ENCODE peak calls at places on chromosomes 11 and 22, in four cellular contexts. One of them, this sample, is unnamed.
A peak's percentile ranks its signal among the peaks of the same experiment; 100 is the strongest.

GRCh38 chr11:5611627-5612026 is 13.2 kb upstream of the TRIM34 start:
- DNase-seq in CD8-positive, alpha-beta memory T cell: no peak
- DNase-seq in GM06990: no peak
- DNase-seq in CD4-positive, alpha-beta T cell: no peak
- DNase-seq in this sample: no peak

GRCh38 chr11:129881570-129882170 is 13.7 kb downstream of the NFRKB start:
- DNase-seq in CD8-positive, alpha-beta memory T cell: no peak
- DNase-seq in GM06990: no peak
- DNase-seq in CD4-positive, alpha-beta T cell: peak; percentile 33
- DNase-seq in this sample: no peak

GRCh38 chr11:17887779-17888178 is 125.1 kb downstream of the SERGEF start:
- DNase-seq in CD8-positive, alpha-beta memory T cell: no peak
- DNase-seq in GM06990: no peak
- DNase-seq in CD4-positive, alpha-beta T cell: no peak
- DNase-seq in this sample: no peak

GRCh38 chr11:123187221-123187620 is 7.8 kb downstream of the CLMP start:
- DNase-seq in CD8-positive, alpha-beta memory T cell: no peak
- DNase-seq in GM06990: no peak
- DNase-seq in CD4-positive, alpha-beta T cell: no peak
- DNase-seq in this sample: no peak

GRCh38 chr11:12126352-12127019 is 16.1 kb downstream of the MICAL2 start:
- DNase-seq in CD8-positive, alpha-beta memory T cell: no peak
- DNase-seq in GM06990: no peak
- DNase-seq in CD4-positive, alpha-beta T cell: no peak
- DNase-seq in this sample: no peak

GRCh38 chr11:4418403-4418802 is 24.9 kb upstream of the TRIM21 start:
- DNase-seq in CD8-positive, alpha-beta memory T cell: no peak
- DNase-seq in GM06990: no peak
- DNase-seq in CD4-positive, alpha-beta T cell: no peak
- DNase-seq in this sample: no peak

GRCh38 chr11:84437129-84438123 is 1151.3 kb upstream of the CCDC90B start:
- DNase-seq in CD8-positive, alpha-beta memory T cell: no peak
- DNase-seq in GM06990: peak; percentile 11
- DNase-seq in CD4-positive, alpha-beta T cell: no peak
- DNase-seq in this sample: no peak

GRCh38 chr11:121143921-121144320 is 42.9 kb downstream of the TECTA start:
- DNase-seq in CD8-positive, alpha-beta memory T cell: no peak
- DNase-seq in GM06990: no peak
- DNase-seq in CD4-positive, alpha-beta T cell: no peak
- DNase-seq in this sample: no peak

GRCh38 chr22:17121235-17122195 is at the start of gene TMEM121B:
- DNase-seq in CD8-positive, alpha-beta memory T cell: no peak
- DNase-seq in GM06990: no peak
- DNase-seq in CD4-positive, alpha-beta T cell: no peak
- DNase-seq in this sample: peak; percentile 85

GRCh38 chr11:10496296-10496936 is 41.4 kb downstream of the AMPD3 start:
- DNase-seq in CD8-positive, alpha-beta memory T cell: no peak
- DNase-seq in GM06990: no peak
- DNase-seq in CD4-positive, alpha-beta T cell: no peak
- DNase-seq in this sample: no peak

GRCh38 chr22:35437038-35437437 is 37.1 kb downstream of the MCM5 start:
- DNase-seq in CD8-positive, alpha-beta memory T cell: no peak
- DNase-seq in GM06990: no peak
- DNase-seq in CD4-positive, alpha-beta T cell: no peak
- DNase-seq in this sample: peak; percentile 73

GRCh38 chr11:128689946-128690745 is 3.7 kb upstream of the FLI1 start:
- DNase-seq in CD8-positive, alpha-beta memory T cell: no peak
- DNase-seq in GM06990: no peak
- DNase-seq in CD4-positive, alpha-beta T cell: no peak
- DNase-seq in this sample: no peak

GRCh38 chr11:128689586-128689945 is 4.3 kb upstream of the FLI1 start:
- DNase-seq in CD8-positive, alpha-beta memory T cell: no peak
- DNase-seq in GM06990: no peak
- DNase-seq in CD4-positive, alpha-beta T cell: no peak
- DNase-seq in this sample: no peak

GRCh38 chr11:128691802-128692749 is 1.8 kb upstream of the FLI1 start:
- DNase-seq in CD8-positive, alpha-beta memory T cell: no peak
- DNase-seq in GM06990: no peak
- DNase-seq in CD4-positive, alpha-beta T cell: no peak
- DNase-seq in this sample: no peak

GRCh38 chr11:128688896-128689546 is 4.9 kb upstream of the FLI1 start:
- DNase-seq in CD8-positive, alpha-beta memory T cell: no peak
- DNase-seq in GM06990: no peak
- DNase-seq in CD4-positive, alpha-beta T cell: no peak
- DNase-seq in this sample: no peak

DNA sequence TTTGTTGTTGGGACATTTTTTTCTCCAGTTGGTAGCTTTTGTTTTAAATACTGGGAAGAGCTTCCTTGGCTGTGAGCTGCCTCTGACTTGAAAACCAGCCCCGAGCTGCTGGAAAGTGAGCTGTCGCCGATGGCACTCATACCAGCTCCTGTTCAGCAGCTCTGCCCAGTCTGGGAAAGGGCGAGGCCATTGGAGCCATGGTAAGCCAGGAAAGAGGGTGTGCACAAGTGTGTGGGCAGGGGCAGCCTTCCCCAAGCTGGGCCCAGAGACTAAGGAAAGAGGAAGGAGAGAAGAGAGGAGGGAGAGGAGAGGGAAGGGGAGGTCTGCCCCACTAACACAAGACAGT is 3.2 kb upstream of the FLI1 start:
- DNase-seq in CD8-positive, alpha-beta memory T cell: no peak
- DNase-seq in GM06990: no peak
- DNase-seq in CD4-positive, alpha-beta T cell: no peak
- DNase-seq in this sample: no peak
- H3K27me3 ChIP-seq in CD8-positive, alpha-beta memory T cell: peaks cover 12% of the 10 kb centered on the region
- H3K27me3 ChIP-seq in GM06990: peaks cover 10% of the 10 kb centered on the region
- H3K27me3 ChIP-seq in CD4-positive, alpha-beta T cell: peaks cover 19% of the 10 kb centered on the region
- H3K27me3 ChIP-seq in this sample: peaks cover 32% of the 10 kb centered on the region

GRCh38 chr22:41915035-41915782 is at the start of gene SHISA8:
- DNase-seq in CD8-positive, alpha-beta memory T cell: peak; percentile 51
- DNase-seq in GM06990: peak; percentile 80
- DNase-seq in CD4-positive, alpha-beta T cell: peak; percentile 49
- DNase-seq in this sample: peak; percentile 28
- H3K27me3 ChIP-seq in CD8-positive, alpha-beta memory T cell: peaks cover 42% of the 10 kb centered on the region
- H3K27me3 ChIP-seq in GM06990: peaks cover 2% of the 10 kb centered on the region
- H3K27me3 ChIP-seq in CD4-positive, alpha-beta T cell: peaks cover 47% of the 10 kb centered on the region
- H3K27me3 ChIP-seq in this sample: peaks cover 3% of the 10 kb centered on the region

GRCh38 chr11:2171531-2171930 is at the start of gene TH:
- DNase-seq in CD8-positive, alpha-beta memory T cell: no peak
- DNase-seq in GM06990: no peak
- DNase-seq in CD4-positive, alpha-beta T cell: no peak
- DNase-seq in this sample: no peak
- H3K27me3 ChIP-seq in CD8-positive, alpha-beta memory T cell: no peaks in the 10 kb centered on the region
- H3K27me3 ChIP-seq in GM06990: no peaks in the 10 kb centered on the region
- H3K27me3 ChIP-seq in CD4-positive, alpha-beta T cell: no peaks in the 10 kb centered on the region
- H3K27me3 ChIP-seq in this sample: peaks cover 5% of the 10 kb centered on the region

DNA sequence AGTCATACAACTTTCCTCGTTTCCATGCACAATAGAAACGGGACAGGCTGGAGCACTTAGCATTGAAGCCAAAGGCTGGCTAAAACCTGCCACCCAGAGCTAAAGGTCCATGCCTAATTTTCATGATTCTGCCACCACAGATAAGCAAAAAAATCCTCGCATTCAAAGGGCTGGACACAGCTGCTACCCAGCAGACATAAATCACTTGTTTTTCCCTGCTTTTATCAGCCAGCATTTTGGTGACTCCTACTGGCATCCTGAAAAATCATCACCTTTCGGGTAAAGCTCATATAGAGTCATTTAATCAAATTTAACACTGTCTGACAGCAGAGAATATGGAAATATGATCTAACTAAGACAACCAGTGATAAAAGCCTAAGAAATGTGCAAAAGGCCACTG is 37.9 kb downstream of the ALG9 start:
- DNase-seq in CD8-positive, alpha-beta memory T cell: no peak
- DNase-seq in GM06990: no peak
- DNase-seq in CD4-positive, alpha-beta T cell: no peak
- DNase-seq in this sample: no peak
- H3K27me3 ChIP-seq in CD8-positive, alpha-beta memory T cell: no peaks in the 10 kb centered on the region
- H3K27me3 ChIP-seq in GM06990: no peaks in the 10 kb centered on the region
- H3K27me3 ChIP-seq in CD4-positive, alpha-beta T cell: no peaks in the 10 kb centered on the region
- H3K27me3 ChIP-seq in this sample: no peaks in the 10 kb centered on the region

GRCh38 chr11:69923196-69923595 is 104.0 kb upstream of the FGF3 start:
- DNase-seq in CD8-positive, alpha-beta memory T cell: no peak
- DNase-seq in GM06990: no peak
- DNase-seq in CD4-positive, alpha-beta T cell: no peak
- DNase-seq in this sample: no peak

GRCh38 chr11:69922596-69923111 is 103.4 kb upstream of the FGF3 start:
- DNase-seq in CD8-positive, alpha-beta memory T cell: no peak
- DNase-seq in GM06990: no peak
- DNase-seq in CD4-positive, alpha-beta T cell: no peak
- DNase-seq in this sample: no peak

GRCh38 chr11:69923641-69924307 is 104.6 kb upstream of the FGF3 start:
- DNase-seq in CD8-positive, alpha-beta memory T cell: no peak
- DNase-seq in GM06990: no peak
- DNase-seq in CD4-positive, alpha-beta T cell: no peak
- DNase-seq in this sample: no peak

GRCh38 chr11:69925366-69926196 is 106.4 kb upstream of the FGF3 start:
- DNase-seq in CD8-positive, alpha-beta memory T cell: no peak
- DNase-seq in GM06990: no peak
- DNase-seq in CD4-positive, alpha-beta T cell: no peak
- DNase-seq in this sample: no peak

GRCh38 chr11:69924308-69925161 is 105.3 kb upstream of the FGF3 start:
- DNase-seq in CD8-positive, alpha-beta memory T cell: no peak
- DNase-seq in GM06990: no peak
- DNase-seq in CD4-positive, alpha-beta T cell: no peak
- DNase-seq in this sample: no peak
- H3K27me3 ChIP-seq in CD8-positive, alpha-beta memory T cell: peaks cover 19% of the 10 kb centered on the region
- H3K27me3 ChIP-seq in GM06990: no peaks in the 10 kb centered on the region
- H3K27me3 ChIP-seq in CD4-positive, alpha-beta T cell: peaks cover 41% of the 10 kb centered on the region
- H3K27me3 ChIP-seq in this sample: peaks cover 47% of the 10 kb centered on the region

This sample was measured in HAP-1.